ENCODE peak calls at places on chromosomes 1 and 21, in nine cellular contexts. Z is T-helper 2 cell; T is effector memory CD4-positive, alpha-beta T cell; F is T1000; Q is lung microvascular endothelial cell; D is AG08395; R is activated CD8-positive, alpha-beta T cell treated with anti-CD3 and anti-CD28 coated beads, Interleukin-2, amount 10 ng/mL, durations not matched to agents 7 days and 5 days; A is NT2/D1; Y is sigmoid colon. V is an unnamed sample.

GRCh38 chr1:228986093-228986904 is 251.0 kb downstream of the RHOU start:
- DNase-seq in F (no peak), R (no peak), D (peak; percentile 23), A (no peak), Q (no peak), T (no peak), Z (no peak), Y (peak; percentile 91), V (no peak)

GRCh38 chr1:32122141-32122540 is 14.3 kb downstream of the KPNA6 start:
- DNase-seq in Y (no peak), R (no peak), A (no peak), T (no peak), F (no peak), Z (no peak), D (no peak), Q (no peak), V (no peak)

GRCh38 chr1:189939967-189940366 is 537.7 kb downstream of the BRINP3 start:
- DNase-seq in Q (no peak), Y (no peak), R (no peak), A (no peak), D (no peak), Z (no peak), T (no peak), F (no peak), V (no peak)

GRCh38 chr21:29904359-29905282 is 35.2 kb downstream of the GRIK1 start:
- DNase-seq in A (no peak), T (no peak), F (no peak), R (no peak), Z (no peak), D (no peak), Y (no peak), Q (no peak), V (no peak)

GRCh38 chr1:26275580-26276431 is 4.1 kb upstream of the SH3BGRL3 start:
- DNase-seq in Z (peak; percentile 64), Y (peak; percentile 92), F (peak; percentile 82), A (peak; percentile 94), D (peak; percentile 93), T (peak; percentile 75), R (peak; percentile 83), Q (peak; percentile 88), V (peak; percentile 73)

GRCh38 chr1:6827081-6827480 is 41.8 kb downstream of the CAMTA1 start:
- DNase-seq in A (no peak), T (no peak), R (no peak), Y (no peak), Z (no peak), Q (no peak), D (no peak), F (no peak), V (no peak)

GRCh38 chr1:33468559-33468958 is 3.9 kb upstream of the ZSCAN20 start:
- DNase-seq in Y (no peak), A (no peak), T (no peak), R (no peak), Z (no peak), Q (no peak), D (no peak), F (no peak), V (no peak)

GRCh38 chr21:42176864-42177263 is 42.1 kb upstream of the ABCG1 start:
- DNase-seq in T (no peak), D (no peak), F (no peak), Y (no peak), R (no peak), Z (no peak), Q (no peak), A (no peak), V (no peak)

GRCh38 chr1:187408217-187409004 is 579.7 kb downstream of the PLA2G4A start:
- DNase-seq in F (peak; percentile 29), Q (no peak), A (no peak), Z (no peak), T (no peak), Y (no peak), D (no peak), R (no peak), V (no peak)

GRCh38 chr1:176801553-176802020 is 338.6 kb downstream of the PAPPA2 start:
- DNase-seq in Q (no peak), Z (no peak), F (peak; percentile 30), A (no peak), D (peak; percentile 58), Y (no peak), T (no peak), R (no peak), V (no peak)

GRCh38 chr1:109761227-109762038 is 2.3 kb downstream of the EPS8L3 start:
- DNase-seq in R (no peak), Y (peak; percentile 79), F (no peak), A (no peak), Z (no peak), T (no peak), D (no peak), Q (no peak), V (no peak)

GRCh38 chr1:204894606-204895005 is 23.9 kb downstream of the NFASC start:
- DNase-seq in D (no peak), Z (no peak), A (no peak), F (no peak), R (no peak), Y (no peak), T (no peak), Q (no peak), V (no peak)

GRCh38 chr21:45327458-45328197 is 39.9 kb upstream of the POFUT2 start:
- DNase-seq in D (no peak), R (no peak), Y (peak; percentile 61), A (no peak), F (no peak), T (no peak), Q (no peak), Z (no peak), V (no peak)

GRCh38 chr1:242842094-242842493 is 317.6 kb upstream of the PLD5 start:
- DNase-seq in Q (no peak), T (no peak), F (no peak), D (no peak), Z (no peak), R (no peak), Y (no peak), A (no peak), V (no peak)

GRCh38 chr1:3035871-3036645 is 14.8 kb downstream of the ACTRT2 start:
- DNase-seq in A (no peak), D (no peak), Q (no peak), F (no peak), T (no peak), Y (peak; percentile 54), R (no peak), Z (no peak), V (no peak)

GRCh38 chr1:51189421-51190073 is 46.5 kb upstream of the RNF11 start:
- DNase-seq in A (peak; percentile 43), Y (no peak), D (peak; percentile 81), R (peak; percentile 66), F (no peak), Z (no peak), T (peak; percentile 22), Q (peak; percentile 75), V (peak; percentile 46)

GRCh38 chr1:36035154-36035553 is 48.7 kb upstream of the TEKT2 start:
- DNase-seq in T (no peak), R (no peak), Q (no peak), Y (no peak), D (no peak), A (no peak), F (no peak), Z (no peak), V (no peak)

GRCh38 chr21:39979321-39979720 is 112.1 kb downstream of the PCP4 start:
- DNase-seq in F (no peak), Z (no peak), D (no peak), T (no peak), A (no peak), Q (no peak), R (no peak), Y (no peak), V (no peak)

GRCh38 chr1:81920245-81920740 is 119.6 kb downstream of the ADGRL2 start:
- DNase-seq in Z (no peak), R (no peak), F (peak; percentile 64), Y (no peak), T (no peak), Q (peak; percentile 39), A (peak; percentile 92), D (peak; percentile 20), V (no peak)

GRCh38 chr1:55447488-55447887 is 232.3 kb upstream of the USP24 start:
- DNase-seq in R (no peak), A (no peak), Q (no peak), Z (no peak), F (no peak), Y (no peak), D (no peak), T (no peak), V (no peak)

GRCh38 chr1:196009362-196009761 is 598.9 kb downstream of the KCNT2 start:
- DNase-seq in D (no peak), A (no peak), Q (no peak), Y (no peak), R (no peak), Z (no peak), F (no peak), T (no peak), V (no peak)

GRCh38 chr21:41445465-41445862 is 19.4 kb downstream of the MX1 start:
- DNase-seq in D (no peak), T (no peak), F (no peak), A (no peak), R (no peak), Q (no peak), Z (no peak), Y (no peak), V (no peak)

GRCh38 chr1:81414417-81415087 is 386.2 kb upstream of the ADGRL2 start:
- DNase-seq in Z (no peak), T (no peak), F (no peak), D (peak; percentile 59), R (peak; percentile 21), A (peak; percentile 65), Q (peak; percentile 66), Y (peak; percentile 83), V (no peak)

GRCh38 chr1:8448906-8449661 is 131.2 kb downstream of the SLC45A1 start:
- DNase-seq in D (peak; percentile 72), Y (peak; percentile 72), Q (peak; percentile 53), T (no peak), F (no peak), Z (no peak), A (no peak), R (no peak), V (peak; percentile 30)

GRCh38 chr1:41347276-41347675 is 14.0 kb upstream of the FOXO6 start:
- DNase-seq in T (no peak), Z (no peak), A (no peak), Q (no peak), F (no peak), D (no peak), Y (no peak), R (no peak), V (peak; percentile 24)

GRCh38 chr21:36321325-36322082 is 1.5 kb downstream of the MORC3 start:
- DNase-seq in T (no peak), D (no peak), F (no peak), Q (peak; percentile 50), Z (no peak), Y (no peak), R (no peak), A (peak; percentile 15), V (no peak)

GRCh38 chr1:118247593-118247992 is 62.6 kb upstream of the SPAG17 start:
- DNase-seq in T (no peak), Y (no peak), Z (no peak), D (peak; percentile 36), A (no peak), R (no peak), F (no peak), Q (peak; percentile 3), V (no peak)